ENCODE peak calls at places on chromosomes 6 and 20, in seven cellular contexts. I, B, Q, F, U, H and G are unnamed samples.

GRCh38 chr6:53432318-53433161 is 83.8 kb upstream of the ELOVL5 start:
- DNase-seq in H (peak; percentile 37), U (no peak), F (peak; percentile 81), Q (peak; percentile 88), B (no peak), I (no peak), G (no peak)

GRCh38 chr6:81086931-81087330 is 665.5 kb downstream of the TENT5A start:
- DNase-seq in H (no peak), U (no peak), I (no peak), F (no peak), B (no peak), Q (no peak), G (no peak)

GRCh38 chr6:10412165-10412947 is 2.5 kb downstream of the TFAP2A start:
- DNase-seq in I (no peak), F (peak; percentile 75), B (no peak), H (peak; percentile 95), U (no peak), Q (peak; percentile 75), G (no peak)

GRCh38 chr6:114100421-114100820 is 129.5 kb upstream of the HDAC2 start:
- DNase-seq in F (peak; percentile 59), Q (peak; percentile 21), U (no peak), I (no peak), H (no peak), B (no peak), G (no peak)

GRCh38 chr6:131914234-131914633 is 36.9 kb downstream of the CCN2 start:
- DNase-seq in Q (no peak), B (no peak), I (no peak), U (no peak), F (peak; percentile 86), H (no peak), G (no peak)

GRCh38 chr6:169961772-169962561 is 210.5 kb downstream of the ERMARD start:
- DNase-seq in I (peak; percentile 45), F (no peak), H (peak; percentile 87), B (no peak), Q (no peak), U (no peak), G (no peak)

GRCh38 chr6:143176090-143177021 is 115.7 kb downstream of the AIG1 start:
- DNase-seq in B (no peak), Q (peak; percentile 78), F (peak; percentile 88), U (no peak), I (no peak), H (no peak), G (no peak)

GRCh38 chr20:50512323-50512722 is 2.1 kb downstream of the PTPN1 start:
- DNase-seq in I (no peak), F (no peak), B (no peak), Q (no peak), U (no peak), H (no peak), G (no peak)

GRCh38 chr6:134010400-134010799 is 42.0 kb downstream of the SLC2A12 start:
- DNase-seq in Q (no peak), F (no peak), H (no peak), B (no peak), I (no peak), U (no peak), G (no peak)

GRCh38 chr20:10848810-10849370 is 175.1 kb upstream of the JAG1 start:
- DNase-seq in Q (peak; percentile 95), F (peak; percentile 94), H (no peak), I (peak; percentile 35), U (no peak), B (no peak), G (no peak)

GRCh38 chr6:157240059-157240959 is 83.0 kb downstream of the TMEM242 start:
- DNase-seq in Q (peak; percentile 33), U (no peak), B (peak; percentile 49), F (peak; percentile 41), H (peak; percentile 94), I (peak; percentile 92), G (no peak)

GRCh38 chr20:37315293-37316110 is 26.0 kb downstream of the MANBAL start:
- DNase-seq in I (peak; percentile 82), H (peak; percentile 94), B (no peak), U (no peak), Q (peak; percentile 76), F (peak; percentile 92), G (no peak)

GRCh38 chr20:20690676-20691476 is 21.6 kb downstream of the RALGAPA2 start:
- DNase-seq in I (no peak), U (no peak), H (no peak), Q (no peak), F (no peak), B (peak; percentile 25), G (no peak)

GRCh38 chr6:133890941-133891813 is 2.3 kb downstream of the TCF21 start:
- DNase-seq in H (peak; percentile 89), B (peak; percentile 19), F (peak; percentile 39), U (no peak), I (peak; percentile 49), Q (peak; percentile 52), G (peak; percentile 55)

GRCh38 chr6:7640607-7641577 is 50.9 kb downstream of the SNRNP48 start:
- DNase-seq in H (peak; percentile 91), I (no peak), B (no peak), U (no peak), F (peak; percentile 87), Q (peak; percentile 71), G (no peak)

GRCh38 chr6:115474443-115475041 is 586.1 kb downstream of the FRK start:
- DNase-seq in B (no peak), H (peak; percentile 6), Q (no peak), I (no peak), U (no peak), F (no peak), G (no peak)

GRCh38 chr6:49430866-49431265 is 32.2 kb downstream of the MMUT start:
- DNase-seq in H (no peak), Q (no peak), F (no peak), I (no peak), B (no peak), U (no peak), G (no peak)

GRCh38 chr6:40038626-40039025 is 104.4 kb upstream of the MOCS1 start:
- DNase-seq in I (no peak), H (peak; percentile 9), F (no peak), U (no peak), B (no peak), Q (no peak), G (no peak)

GRCh38 chr6:167089243-167090142 is 33.4 kb upstream of the CCR6 start:
- DNase-seq in B (no peak), Q (no peak), H (no peak), U (no peak), I (no peak), F (no peak), G (no peak)

GRCh38 chr6:113149511-113149910 is 707.6 kb upstream of the MARCKS start:
- DNase-seq in I (no peak), U (no peak), H (no peak), B (no peak), Q (peak; percentile 75), F (no peak), G (no peak)

GRCh38 chr6:11632231-11632630 is 94.7 kb downstream of the TMEM170B start:
- DNase-seq in B (peak; percentile 59), F (peak; percentile 39), Q (no peak), U (no peak), H (no peak), I (no peak), G (no peak)

GRCh38 chr20:19992996-19993908 is 23.9 kb upstream of the NAA20 start:
- DNase-seq in H (no peak), U (no peak), B (peak; percentile 53), F (peak; percentile 91), I (no peak), Q (peak; percentile 91), G (no peak)

GRCh38 chr20:24102290-24102689 is 113.7 kb upstream of the GGTLC1 start:
- DNase-seq in I (no peak), B (no peak), F (no peak), H (no peak), U (no peak), Q (peak; percentile 13), G (no peak)
- TF ChIP-seq CTCF in I (no peak), B (no peak), F (no peak), H (peak; percentile 45), U (no peak), Q (peak; percentile 43), G (no peak)

GRCh38 chr20:39289831-39290230 is 327.7 kb downstream of the DHX35 start:
- DNase-seq in F (no peak), I (no peak), H (no peak), B (no peak), Q (no peak), U (no peak), G (no peak)

GRCh38 chr20:39291301-39291700 is 329.2 kb downstream of the DHX35 start:
- DNase-seq in I (peak; percentile 34), Q (no peak), H (no peak), U (no peak), B (no peak), F (no peak), G (no peak)

GRCh38 chr20:39290575-39290974 is 328.4 kb downstream of the DHX35 start:
- DNase-seq in B (no peak), Q (no peak), I (no peak), F (no peak), H (no peak), U (no peak), G (no peak)

GRCh38 chr20:39292193-39292736 is 330.1 kb downstream of the DHX35 start:
- DNase-seq in U (no peak), H (no peak), B (no peak), F (no peak), I (no peak), Q (no peak), G (no peak)

GRCh38 chr20:39289316-39289715 is 327.2 kb downstream of the DHX35 start:
- DNase-seq in U (no peak), Q (no peak), H (no peak), I (no peak), B (no peak), F (no peak), G (no peak)
- TF ChIP-seq CTCF in U (no peak), Q (no peak), H (no peak), I (no peak), B (no peak), F (no peak), G (no peak)

DNA sequence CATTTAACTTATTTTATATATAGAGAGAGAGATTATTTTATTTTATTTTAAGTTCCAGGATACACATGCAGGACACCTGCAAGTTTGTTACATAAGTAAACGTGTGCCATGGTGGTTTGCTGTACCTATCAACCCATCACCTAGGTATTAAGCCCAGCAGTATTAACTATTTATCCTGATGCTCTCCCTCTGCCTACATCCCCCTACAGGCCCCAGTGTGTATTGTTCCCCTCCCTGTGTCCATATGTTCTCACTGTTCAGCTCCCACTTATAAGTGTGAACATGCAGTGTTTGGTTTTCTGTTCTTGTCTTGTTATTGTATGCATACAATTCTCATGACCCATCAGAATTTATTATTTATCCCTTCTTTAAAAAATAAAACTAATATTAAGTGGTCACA is 34.6 kb downstream of the FKBP1C start:
- DNase-seq in B (no peak), H (no peak), F (no peak), U (no peak), Q (no peak), I (no peak), G (no peak)
- TF ChIP-seq CTCF in B (no peak), H (no peak), F (no peak), U (no peak), Q (no peak), I (no peak), G (no peak)

DNA sequence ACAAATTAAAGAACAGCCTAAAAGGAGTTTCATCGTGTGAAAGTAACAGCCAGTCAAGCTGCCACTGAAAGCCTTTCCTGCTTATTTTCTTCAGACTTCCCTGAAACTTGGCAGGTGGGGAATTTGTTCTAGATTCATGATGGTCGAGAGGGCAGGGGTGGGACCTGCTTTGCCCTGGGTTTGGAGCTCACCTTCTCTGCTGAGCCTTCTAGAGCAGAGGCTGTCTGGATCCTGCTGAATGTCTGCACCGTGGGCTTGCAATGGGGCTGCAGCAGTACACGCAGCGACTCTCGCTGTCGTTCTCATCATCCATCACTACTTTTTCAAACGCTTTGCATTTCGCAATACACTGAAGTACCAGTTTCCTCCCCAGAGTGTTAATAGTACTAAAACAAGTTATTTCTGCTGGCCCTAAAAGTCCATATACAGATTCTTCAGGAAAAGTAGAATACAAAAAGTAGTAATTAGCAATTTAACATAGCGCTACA is 16.3 kb downstream of the FOXC1 start:
- DNase-seq in B (no peak), U (no peak), F (no peak), Q (no peak), H (peak; percentile 56), I (no peak), G (no peak)
- TF ChIP-seq CTCF in B (no peak), U (no peak), F (no peak), Q (no peak), H (no peak), I (no peak), G (no peak)